ENCODE peak calls at places on chromosomes 13 and 19, in four cellular contexts. One of them, this sample, is unnamed.
A peak's percentile ranks its signal among the peaks of the same experiment; 100 is the strongest.

GRCh38 chr19:1256646-1257474 is 8.5 kb downstream of the MIDN start:
- DNase-seq in left ventricle myocardium superior: peak; percentile 53
- DNase-seq in stimulated activated CD4-positive, alpha-beta T cell treated with anti-CD3 and anti-CD28 coated beads, Interleukin-2, amount 100 ng/mL, for 24 hours: no peak
- DNase-seq in fibroblast of gingiva: no peak
- DNase-seq in this sample: no peak

GRCh38 chr19:46924874-46925547 is 64.2 kb downstream of the ARHGAP35 start:
- DNase-seq in left ventricle myocardium superior: no peak
- DNase-seq in stimulated activated CD4-positive, alpha-beta T cell treated with anti-CD3 and anti-CD28 coated beads, Interleukin-2, amount 100 ng/mL, for 24 hours: peak; percentile 4
- DNase-seq in fibroblast of gingiva: no peak
- DNase-seq in this sample: no peak

GRCh38 chr13:107271226-107271625 is 703.3 kb upstream of the ARGLU1 start:
- DNase-seq in left ventricle myocardium superior: no peak
- DNase-seq in stimulated activated CD4-positive, alpha-beta T cell treated with anti-CD3 and anti-CD28 coated beads, Interleukin-2, amount 100 ng/mL, for 24 hours: no peak
- DNase-seq in fibroblast of gingiva: peak; percentile 3
- DNase-seq in this sample: no peak

GRCh38 chr19:18440421-18440877 is 2.5 kb upstream of the ISYNA1 start:
- DNase-seq in left ventricle myocardium superior: no peak
- DNase-seq in stimulated activated CD4-positive, alpha-beta T cell treated with anti-CD3 and anti-CD28 coated beads, Interleukin-2, amount 100 ng/mL, for 24 hours: no peak
- DNase-seq in fibroblast of gingiva: no peak
- DNase-seq in this sample: no peak

GRCh38 chr13:110137677-110138008 is 169.3 kb downstream of the COL4A1 start:
- DNase-seq in left ventricle myocardium superior: peak; percentile 76
- DNase-seq in stimulated activated CD4-positive, alpha-beta T cell treated with anti-CD3 and anti-CD28 coated beads, Interleukin-2, amount 100 ng/mL, for 24 hours: peak; percentile 32
- DNase-seq in fibroblast of gingiva: no peak
- DNase-seq in this sample: peak; percentile 54

GRCh38 chr13:73368608-73369007 is 309.8 kb downstream of the KLF5 start:
- DNase-seq in left ventricle myocardium superior: no peak
- DNase-seq in stimulated activated CD4-positive, alpha-beta T cell treated with anti-CD3 and anti-CD28 coated beads, Interleukin-2, amount 100 ng/mL, for 24 hours: no peak
- DNase-seq in fibroblast of gingiva: no peak
- DNase-seq in this sample: no peak

GRCh38 chr19:11041966-11042627 is 47.2 kb upstream of the LDLR start:
- DNase-seq in left ventricle myocardium superior: no peak
- DNase-seq in stimulated activated CD4-positive, alpha-beta T cell treated with anti-CD3 and anti-CD28 coated beads, Interleukin-2, amount 100 ng/mL, for 24 hours: no peak
- DNase-seq in fibroblast of gingiva: no peak
- DNase-seq in this sample: peak; percentile 91

GRCh38 chr13:106919638-106920037 is 351.7 kb upstream of the ARGLU1 start:
- DNase-seq in left ventricle myocardium superior: peak; percentile 62
- DNase-seq in stimulated activated CD4-positive, alpha-beta T cell treated with anti-CD3 and anti-CD28 coated beads, Interleukin-2, amount 100 ng/mL, for 24 hours: no peak
- DNase-seq in fibroblast of gingiva: no peak
- DNase-seq in this sample: peak; percentile 51

GRCh38 chr19:3968556-3969434 is 2.1 kb downstream of the DAPK3 start:
- DNase-seq in left ventricle myocardium superior: peak; percentile 91
- DNase-seq in stimulated activated CD4-positive, alpha-beta T cell treated with anti-CD3 and anti-CD28 coated beads, Interleukin-2, amount 100 ng/mL, for 24 hours: no peak
- DNase-seq in fibroblast of gingiva: peak; percentile 98
- DNase-seq in this sample: peak; percentile 81